ENCODE peak calls at places on chromosome 14, in six cellular contexts. V is lung, K is MCF 10A, R is HCT116, D is left ventricle myocardium inferior, O is transverse colon. U is an unnamed sample.

GRCh38 chr14:91317381-91318313 is 73.1 kb upstream of the GPR68 start:
- DNase-seq in R (no peak), O (peak), K (peak), D (peak), V (peak), U (no peak)

GRCh38 chr14:68391292-68392014 is 401.4 kb downstream of the ZFP36L1 start:
- DNase-seq in V (no peak), K (no peak), D (no peak), R (no peak), O (no peak), U (no peak)

GRCh38 chr14:90698379-90698869 is 117.8 kb downstream of the TTC7B start:
- DNase-seq in D (peak), K (no peak), O (peak), R (no peak), V (no peak), U (no peak)

GRCh38 chr14:90419200-90419599 is 22.4 kb downstream of the CALM1 start:
- DNase-seq in O (peak), V (peak), R (peak), K (peak), D (peak), U (peak)

GRCh38 chr14:99769799-99770198 is 23.4 kb upstream of the EML1 start:
- DNase-seq in V (no peak), R (no peak), D (no peak), K (no peak), O (no peak), U (no peak)

GRCh38 chr14:94542111-94542810 is 19.0 kb upstream of the SERPINA4 start:
- DNase-seq in V (no peak), R (no peak), K (peak), O (no peak), D (no peak), U (peak)

GRCh38 chr14:91293281-91293680 is 48.8 kb upstream of the GPR68 start:
- DNase-seq in R (no peak), K (no peak), O (no peak), D (no peak), V (no peak), U (no peak)

GRCh38 chr14:68795602-68796417 is 2.9 kb upstream of the ZFP36L1 start:
- DNase-seq in K (peak), V (peak), R (no peak), D (peak), O (peak), U (peak)

GRCh38 chr14:95547272-95547625 is 12.4 kb downstream of the GLRX5 start:
- DNase-seq in D (no peak), K (no peak), R (no peak), V (no peak), O (no peak), U (no peak)

GRCh38 chr14:81031488-81031887 is 76.1 kb downstream of the TSHR start:
- DNase-seq in V (no peak), R (no peak), D (no peak), K (peak), O (no peak), U (no peak)

GRCh38 chr14:64880382-64881121 is 845 bp upstream of the SPTB start:
- DNase-seq in V (peak), O (peak), K (peak), D (peak), R (peak), U (peak)

GRCh38 chr14:78259831-78260230 is 89.7 kb downstream of the NRXN3 start:
- DNase-seq in V (no peak), O (no peak), D (no peak), K (no peak), R (no peak), U (no peak)

GRCh38 chr14:103112488-103113243 is 10.6 kb upstream of the TNFAIP2 start:
- DNase-seq in D (no peak), O (no peak), R (no peak), K (no peak), V (no peak), U (no peak)

GRCh38 chr14:68783408-68784297 is 9.2 kb downstream of the ZFP36L1 start:
- DNase-seq in O (peak), K (no peak), V (no peak), D (no peak), R (no peak), U (no peak)

GRCh38 chr14:76765461-76765931 is 4.2 kb downstream of the VASH1 start:
- DNase-seq in R (no peak), V (peak), O (no peak), D (no peak), K (no peak), U (no peak)

GRCh38 chr14:51554953-51555352 is 96.8 kb upstream of the FRMD6 start:
- DNase-seq in R (no peak), D (no peak), O (no peak), K (peak), V (no peak), U (no peak)

GRCh38 chr14:75825147-75825592 is 156.6 kb downstream of the TGFB3 start:
- DNase-seq in O (no peak), K (no peak), V (no peak), D (no peak), R (no peak), U (no peak)

GRCh38 chr14:75205586-75205985 is 29.2 kb upstream of the TMED10 start:
- DNase-seq in O (no peak), K (peak), D (no peak), R (no peak), V (no peak), U (no peak)

GRCh38 chr14:66365388-66365787 is 120.8 kb upstream of the CCDC196 start:
- DNase-seq in V (no peak), R (no peak), D (no peak), O (no peak), K (no peak), U (no peak)

GRCh38 chr14:94598816-94599655 is 13.2 kb upstream of the SERPINA3 start:
- DNase-seq in R (peak), D (peak), O (peak), K (peak), V (peak), U (no peak)

GRCh38 chr14:21104448-21105060 is 3.7 kb downstream of the TMEM253 start:
- DNase-seq in O (peak), D (peak), R (peak), K (peak), V (peak), U (no peak)

GRCh38 chr14:92461891-92462290 is 51.7 kb upstream of the RIN3 start:
- DNase-seq in V (no peak), R (no peak), O (peak), D (no peak), K (no peak), U (no peak)

GRCh38 chr14:32507029-32507984 is 178.2 kb downstream of the AKAP6 start:
- DNase-seq in V (no peak), R (peak), D (no peak), K (peak), O (no peak), U (no peak)

GRCh38 chr14:30078827-30079402 is 151.3 kb upstream of the PRKD1 start:
- DNase-seq in D (no peak), V (no peak), K (no peak), R (no peak), O (no peak), U (no peak)

GRCh38 chr14:21399311-21399870 is 15.6 kb upstream of the SUPT16H start:
- DNase-seq in K (no peak), R (no peak), V (no peak), O (no peak), D (no peak), U (no peak)

GRCh38 chr14:80930836-80931389 is 10.6 kb downstream of the CEP128 start:
- DNase-seq in V (no peak), D (no peak), K (peak), R (no peak), O (peak), U (no peak)

GRCh38 chr14:104460920-104461651 is 118.5 kb upstream of the C14orf180 start:
- DNase-seq in D (no peak), R (no peak), K (no peak), V (peak), O (no peak), U (peak)

GRCh38 chr14:73741386-73741875 is 27.2 kb upstream of the PNMA1 start:
- DNase-seq in V (peak), K (peak), R (no peak), O (peak), D (peak), U (no peak)

GRCh38 chr14:91094772-91095171 is 19.1 kb upstream of the DGLUCY start:
- DNase-seq in K (no peak), D (no peak), V (no peak), R (no peak), O (no peak), U (no peak)

GRCh38 chr14:103496776-103497175 is 25.9 kb downstream of the CKB start:
- DNase-seq in R (no peak), K (no peak), O (no peak), V (no peak), D (no peak), U (no peak)

GRCh38 chr14:55585854-55586253 is 5.8 kb downstream of the KTN1 start:
- DNase-seq in K (peak), O (no peak), R (no peak), D (no peak), V (no peak), U (no peak)

GRCh38 chr14:44135972-44136371 is 371.1 kb downstream of the FSCB start:
- DNase-seq in O (no peak), K (no peak), R (no peak), D (no peak), V (no peak), U (no peak)

GRCh38 chr14:78617735-78618134 is 447.6 kb downstream of the NRXN3 start:
- DNase-seq in V (no peak), K (no peak), O (no peak), D (no peak), R (no peak), U (no peak)

GRCh38 chr14:103833711-103834110 is 13.7 kb downstream of the PPP1R13B start:
- DNase-seq in K (no peak), V (no peak), D (no peak), R (no peak), O (no peak), U (no peak)

GRCh38 chr14:68968051-68968450 is 11.1 kb downstream of the ACTN1 start:
- DNase-seq in R (no peak), D (no peak), K (no peak), O (no peak), V (no peak), U (no peak)

GRCh38 chr14:30034049-30034635 is 106.5 kb upstream of the PRKD1 start:
- DNase-seq in V (no peak), R (no peak), D (no peak), K (peak), O (no peak), U (no peak)

GRCh38 chr14:104217486-104218360 is 79.3 kb downstream of the KIF26A start:
- DNase-seq in R (no peak), D (peak), O (no peak), K (no peak), V (no peak), U (no peak)

GRCh38 chr14:92898732-92899131 is 24.2 kb upstream of the CHGA start:
- DNase-seq in O (no peak), K (no peak), V (no peak), R (no peak), D (no peak), U (no peak)

GRCh38 chr14:92511472-92512247 is 1.9 kb upstream of the RIN3 start:
- DNase-seq in V (peak), O (peak), R (peak), K (peak), D (no peak), U (no peak)

GRCh38 chr14:35932659-35933159 is 106.6 kb downstream of the BRMS1L start:
- DNase-seq in V (no peak), R (no peak), D (no peak), O (peak), K (no peak), U (no peak)

DNA sequence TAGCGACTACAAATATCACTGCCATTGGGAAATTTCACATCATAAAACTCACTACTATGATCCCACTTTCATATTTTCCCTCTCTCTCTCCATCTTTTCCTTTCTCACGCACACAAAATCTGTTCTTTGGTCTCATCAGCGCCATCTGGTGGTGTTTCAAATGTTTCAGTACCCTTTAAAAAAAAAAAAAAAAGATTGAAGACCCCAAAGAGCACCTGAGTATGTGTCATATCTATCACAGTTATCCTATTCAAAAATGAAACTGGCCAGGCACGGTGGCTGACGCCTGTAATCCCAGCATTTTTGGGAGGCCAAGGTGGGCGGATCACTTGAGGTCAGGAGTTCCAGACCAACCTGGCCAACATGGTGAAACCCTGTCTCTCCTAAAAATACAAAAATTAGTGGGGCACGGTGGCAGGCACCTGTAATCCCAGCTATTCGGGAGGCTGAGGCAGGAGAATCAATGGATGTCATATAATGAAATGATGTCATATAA is 72.4 kb downstream of the TTC9 start:
- DNase-seq in K (peak), D (no peak), O (peak), R (peak), V (no peak), U (peak)
- TF ChIP-seq CTCF in K (peak), D (peak), O (peak), R (peak), V (no peak), U (peak)

GRCh38 chr14:60722163-60722835 is 1.9 kb downstream of the SIX4 start:
- DNase-seq in V (peak), O (peak), K (peak), R (no peak), D (no peak), U (peak)
- TF ChIP-seq CTCF in V (no peak), O (no peak), K (no peak), R (no peak), D (no peak), U (no peak)

DNA sequence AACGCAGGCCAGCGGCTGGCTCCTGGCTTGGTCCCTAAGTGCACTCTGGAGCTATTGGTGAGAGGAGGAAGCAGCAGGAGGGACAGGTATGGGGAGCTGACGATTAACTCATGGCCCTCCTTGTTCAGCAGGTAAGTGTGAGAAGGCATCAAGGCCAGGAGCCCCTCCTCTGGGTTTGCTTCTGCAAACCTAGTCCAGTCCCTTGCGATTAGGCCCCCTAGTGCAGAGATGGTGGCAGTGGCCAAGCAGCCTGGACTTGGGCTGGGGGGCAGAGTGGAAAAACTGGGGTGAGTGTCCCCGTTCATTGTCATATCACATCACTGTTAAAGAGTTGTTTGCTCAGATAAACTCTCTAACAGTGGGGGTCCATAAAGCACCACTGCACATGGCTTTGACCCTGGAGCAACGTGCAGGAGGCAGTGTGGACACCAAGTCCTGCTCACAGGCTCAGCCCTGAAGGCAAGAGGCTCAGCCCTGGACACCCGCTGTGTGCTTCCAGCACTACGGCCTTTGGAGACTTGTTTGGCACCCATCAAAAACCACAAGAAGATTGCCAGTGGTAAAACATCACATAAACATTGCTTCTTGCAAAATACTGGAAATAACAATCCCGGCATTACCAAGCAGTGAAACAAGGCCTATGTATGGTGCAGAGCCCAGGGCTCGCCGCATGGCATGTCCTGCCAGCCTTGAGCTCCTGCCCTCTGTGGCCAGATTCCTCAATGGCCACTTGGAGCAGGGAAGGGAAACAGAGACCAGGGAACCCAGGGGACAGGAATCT is 184.3 kb upstream of the RTL1 start:
- DNase-seq in K (peak), V (peak), D (no peak), R (no peak), O (peak), U (no peak)
- TF ChIP-seq CTCF in K (no peak), V (no peak), D (no peak), R (no peak), O (no peak), U (no peak)

GRCh38 chr14:52950898-52951729 is at the start of gene FERMT2:
- DNase-seq in K (peak), V (peak), O (peak), D (peak), R (peak), U (peak)

GRCh38 chr14:52949711-52950409 is 990 bp downstream of the FERMT2 start:
- DNase-seq in V (peak), K (peak), O (no peak), R (no peak), D (no peak), U (no peak)

GRCh38 chr14:52951730-52952481 is 1.1 kb upstream of the FERMT2 start:
- DNase-seq in V (peak), K (peak), D (no peak), O (peak), R (peak), U (no peak)

GRCh38 chr14:52949249-52949648 is 1.6 kb downstream of the FERMT2 start:
- DNase-seq in D (no peak), O (no peak), R (no peak), K (no peak), V (no peak), U (no peak)

DNA sequence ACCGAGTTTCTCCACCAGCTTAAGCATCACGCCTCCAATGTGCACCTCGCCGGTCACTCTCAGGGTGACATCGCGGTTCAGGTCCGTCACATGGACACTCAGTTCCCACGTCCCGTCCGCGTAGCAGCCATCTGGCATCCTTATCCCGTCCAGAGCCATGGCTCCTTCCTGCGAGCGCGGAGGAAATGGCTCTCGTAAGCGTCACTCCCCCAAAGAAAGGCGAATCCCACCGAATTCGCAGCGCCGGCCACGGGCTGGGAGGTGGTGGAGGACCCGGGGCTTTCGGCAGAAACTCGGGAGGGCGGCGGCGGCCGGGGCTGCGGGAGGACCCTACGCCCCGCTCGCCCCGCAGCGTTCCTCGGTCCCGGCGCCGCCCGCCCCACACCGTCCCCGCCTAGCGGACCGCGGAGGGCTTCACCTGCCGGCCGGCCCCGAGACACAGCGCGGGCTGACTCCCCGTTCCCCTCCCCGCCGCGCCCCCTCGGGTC is 396 bp downstream of the FERMT2 start:
- DNase-seq in O (peak), D (peak), K (peak), V (peak), R (no peak), U (peak)
- TF ChIP-seq CTCF in O (no peak), D (peak), K (no peak), V (no peak), R (no peak), U (no peak)